ENCODE peak calls at places on chromosomes 16 and 17, in five cellular contexts. W, R, N, P and C are unnamed samples.

GRCh38 chr17:74825003-74825627 is 34.6 kb downstream of the GRIN2C start:
- DNase-seq in W (no peak), R (no peak), P (no peak), N (no peak), C (no peak)

GRCh38 chr17:28643979-28644781 is 778 bp downstream of the BLTP2 start:
- DNase-seq in R (peak; percentile 49), P (peak; percentile 76), W (peak; percentile 31), N (no peak), C (no peak)

GRCh38 chr17:39954876-39955275 is 7.9 kb upstream of the GSDMA start:
- DNase-seq in N (no peak), W (no peak), R (no peak), P (no peak), C (no peak)

GRCh38 chr17:44942456-44942855 is 5.1 kb downstream of the KIF18B start:
- DNase-seq in W (no peak), R (no peak), N (no peak), P (no peak), C (no peak)

GRCh38 chr16:20660325-20660724 is 37.2 kb downstream of the ACSM1 start:
- DNase-seq in N (no peak), R (no peak), P (no peak), W (no peak), C (no peak)

GRCh38 chr17:61340431-61340830 is 59.2 kb upstream of the TBX2 start:
- DNase-seq in W (no peak), P (no peak), R (no peak), N (no peak), C (no peak)

GRCh38 chr17:58200024-58200633 is 7.6 kb downstream of the EPX start:
- DNase-seq in N (peak; percentile 28), P (peak; percentile 80), W (peak; percentile 63), R (peak; percentile 36), C (peak; percentile 54)

GRCh38 chr17:46974086-46974485 is 5.0 kb downstream of the RPRML start:
- DNase-seq in W (no peak), R (no peak), P (no peak), N (no peak), C (no peak)

GRCh38 chr17:57308543-57309186 is 52.3 kb downstream of the MSI2 start:
- DNase-seq in W (no peak), P (no peak), R (no peak), N (no peak), C (no peak)

GRCh38 chr17:77391668-77392375 is 251.1 kb downstream of the SEC14L1 start:
- DNase-seq in N (peak; percentile 75), P (peak; percentile 74), R (no peak), W (no peak), C (no peak)

GRCh38 chr16:87956771-87957279 is 5.6 kb downstream of the BANP start:
- DNase-seq in R (no peak), N (no peak), W (no peak), P (peak; percentile 57), C (no peak)

GRCh38 chr16:87740441-87740840 is 25.3 kb downstream of the KLHDC4 start:
- DNase-seq in N (no peak), W (no peak), P (no peak), R (no peak), C (no peak)

GRCh38 chr17:804541-805435 is 22.6 kb downstream of the MRM3 start:
- DNase-seq in N (no peak), W (no peak), R (no peak), P (no peak), C (no peak)

GRCh38 chr17:64001763-64002529 is 3.8 kb downstream of the PRR29 start:
- DNase-seq in N (peak; percentile 53), W (no peak), R (no peak), P (no peak), C (peak; percentile 66)

GRCh38 chr17:79808763-79809529 is 12.1 kb upstream of the CBX8 start:
- DNase-seq in W (peak; percentile 60), N (no peak), P (peak; percentile 87), R (peak; percentile 36), C (no peak)

GRCh38 chr17:48910370-48910769 is 2.2 kb downstream of the UBE2Z start:
- DNase-seq in P (no peak), W (no peak), R (no peak), N (no peak), C (no peak)

GRCh38 chr16:30076276-30076791 is 540 bp downstream of the PPP4C start:
- DNase-seq in P (no peak), R (peak; percentile 63), N (no peak), W (no peak), C (no peak)

GRCh38 chr17:78176548-78177025 is 8.2 kb downstream of the SYNGR2 start:
- DNase-seq in N (peak; percentile 66), W (no peak), P (peak; percentile 76), R (peak; percentile 71), C (peak; percentile 89)

GRCh38 chr16:31508706-31509523 is 724 bp upstream of the RUSF1 start:
- DNase-seq in N (no peak), R (no peak), P (peak; percentile 32), W (no peak), C (no peak)

GRCh38 chr17:10421211-10421610 is 539 bp downstream of the MYH8 start:
- DNase-seq in R (no peak), N (no peak), P (no peak), W (no peak), C (no peak)

GRCh38 chr16:3984111-3985060 is 103.9 kb upstream of the CREBBP start:
- DNase-seq in N (no peak), R (no peak), W (no peak), P (no peak), C (no peak)

GRCh38 chr17:2194778-2195417 is 108.7 kb downstream of the SMG6 start:
- DNase-seq in P (no peak), N (peak; percentile 27), W (no peak), R (no peak), C (no peak)

GRCh38 chr17:35486920-35487727 is 38.6 kb upstream of the SLFN13 start:
- DNase-seq in W (no peak), P (no peak), R (peak; percentile 41), N (peak; percentile 24), C (peak; percentile 75)

GRCh38 chr17:6755281-6755680 is 565 bp upstream of the XAF1 start:
- DNase-seq in W (no peak), P (no peak), N (peak; percentile 61), R (no peak), C (peak; percentile 68)

GRCh38 chr17:61276806-61277205 is 122.8 kb upstream of the TBX2 start:
- DNase-seq in P (no peak), N (no peak), W (no peak), R (no peak), C (no peak)

GRCh38 chr17:78358538-78359215 is 1.2 kb downstream of the SOCS3 start:
- DNase-seq in N (no peak), R (no peak), P (peak; percentile 82), W (no peak), C (no peak)

GRCh38 chr17:17837966-17838962 is 1.5 kb upstream of the SREBF1 start:
- DNase-seq in W (peak; percentile 75), N (peak; percentile 63), R (peak; percentile 78), P (peak; percentile 85), C (peak; percentile 83)

GRCh38 chr17:622356-622755 is 92.3 kb downstream of the VPS53 start:
- DNase-seq in N (no peak), W (no peak), P (peak; percentile 66), R (no peak), C (no peak)

GRCh38 chr17:73798111-73798748 is 154.0 kb upstream of the SDK2 start:
- DNase-seq in P (peak; percentile 100), N (no peak), R (peak; percentile 51), W (no peak), C (no peak)

GRCh38 chr16:2520784-2521577 is 810 bp downstream of the AMDHD2 start:
- DNase-seq in N (no peak), P (no peak), W (no peak), R (peak; percentile 48), C (no peak)

GRCh38 chr17:16463341-16464000 is 28.5 kb downstream of the LRRC75A start:
- DNase-seq in N (no peak), W (no peak), R (no peak), P (peak; percentile 62), C (peak; percentile 73)

GRCh38 chr17:40319651-40320550 is 10.9 kb downstream of the RARA start:
- DNase-seq in N (no peak), P (no peak), W (no peak), R (peak; percentile 69), C (peak; percentile 65)

GRCh38 chr16:10895053-10895946 is 18.3 kb downstream of the CIITA start:
- DNase-seq in N (no peak), P (no peak), R (peak; percentile 51), W (no peak), C (peak; percentile 55)

GRCh38 chr16:10896723-10897122 is 19.7 kb downstream of the CIITA start:
- DNase-seq in R (no peak), N (no peak), W (no peak), P (no peak), C (no peak)

GRCh38 chr16:10897134-10897533 is 20.1 kb downstream of the CIITA start:
- DNase-seq in R (no peak), N (no peak), P (no peak), W (no peak), C (no peak)

GRCh38 chr16:10892782-10893181 is 15.8 kb downstream of the CIITA start:
- DNase-seq in R (no peak), W (no peak), P (no peak), N (no peak), C (no peak)

GRCh38 chr16:10896165-10896564 is 19.2 kb downstream of the CIITA start:
- DNase-seq in W (no peak), N (no peak), R (no peak), P (no peak), C (no peak)
- H3K27ac ChIP-seq in W (no peak overlapping the region), N (no peak overlapping the region), R (no peak overlapping the region), P (no peak overlapping the region), C (no peak overlapping the region)

GRCh38 chr17:70318061-70318460 is 148.7 kb downstream of the KCNJ2 start:
- DNase-seq in W (no peak), R (no peak), N (no peak), P (no peak), C (no peak)
- TF ChIP-seq POLR2A in W (no peak), R (no peak), N (no peak), P (no peak), C (no peak)

DNA sequence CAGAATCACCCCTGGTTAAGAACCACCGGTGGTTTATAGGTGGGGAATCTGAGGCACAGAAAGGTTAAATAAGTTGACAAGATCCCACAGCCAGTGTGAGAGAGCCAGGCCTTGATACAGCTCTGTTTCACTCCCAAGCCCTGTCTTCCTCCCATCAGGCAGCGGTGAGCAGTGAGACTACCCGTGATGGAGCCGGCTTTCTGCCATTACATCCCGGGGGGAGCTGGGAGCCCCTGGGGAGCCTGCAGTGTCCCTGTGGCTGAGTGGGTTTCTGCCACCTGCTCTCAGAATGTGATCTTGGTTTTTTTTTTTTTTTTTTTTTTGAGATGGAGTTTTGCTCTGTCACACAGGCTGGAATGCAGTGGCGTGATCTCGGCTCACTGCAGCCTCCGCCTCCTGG is 66.4 kb downstream of the ABCC1 start:
- DNase-seq in P (no peak), N (no peak), W (no peak), R (no peak), C (no peak)
- H3K27ac ChIP-seq in P (peak overlapping the region; percentile 95), N (no peak overlapping the region), W (no peak overlapping the region), R (no peak overlapping the region), C (no peak overlapping the region)

GRCh38 chr17:51166987-51167931 is 1.0 kb downstream of the NME2 start:
- DNase-seq in N (no peak), R (peak; percentile 65), P (peak; percentile 62), W (no peak), C (peak; percentile 49)
- TF ChIP-seq POLR2A in N (no peak), R (no peak), P (no peak), W (no peak), C (no peak)